ENCODE peak calls at places on chromosomes 7 and 10, in six cellular contexts. G is fibroblast of gingiva; U is hippocampal formation; Y is activated CD4-positive, CD25-positive, alpha-beta regulatory T cell treated with anti-CD3 and anti-CD28 coated beads, Interleukin-2, amount 50 U/mL, for 72 hours; W is mammary epithelial cell; K is EL. M is an unnamed sample.

GRCh38 chr10:8568401-8568800 is 513.9 kb downstream of the GATA3 start:
- DNase-seq in G (no peak), U (no peak), Y (no peak), W (peak), K (no peak), M (no peak)

GRCh38 chr10:105691811-105692210 is 1050.7 kb downstream of the SORCS3 start:
- DNase-seq in G (no peak), U (no peak), Y (no peak), W (peak), K (peak), M (peak)

GRCh38 chr7:20267482-20267881 is 50.3 kb upstream of the MACC1 start:
- DNase-seq in G (no peak), U (no peak), Y (no peak), W (no peak), K (no peak), M (peak)

GRCh38 chr7:111198255-111198654 is 107.3 kb downstream of the LRRN3 start:
- DNase-seq in G (peak), U (no peak), Y (no peak), W (peak), K (peak), M (peak)

GRCh38 chr10:36188054-36188453 is 546.0 kb upstream of the FZD8 start:
- DNase-seq in G (no peak), U (no peak), Y (no peak), W (no peak), K (no peak), M (no peak)

GRCh38 chr7:5396999-5397656 is 26.5 kb downstream of the TNRC18 start:
- DNase-seq in G (peak), U (no peak), Y (peak), W (peak), K (peak), M (peak)

GRCh38 chr10:5570007-5570655 is 45.4 kb downstream of the CALML3 start:
- DNase-seq in G (no peak), U (no peak), Y (no peak), W (no peak), K (no peak), M (no peak)

GRCh38 chr7:5284304-5285281 is 1.9 kb downstream of the SLC29A4 start:
- DNase-seq in G (no peak), U (no peak), Y (no peak), W (no peak), K (peak), M (peak)

GRCh38 chr7:55878701-55879100 is 8.6 kb upstream of the ZNF713 start:
- DNase-seq in G (no peak), U (no peak), Y (no peak), W (no peak), K (no peak), M (no peak)

GRCh38 chr7:44318296-44318695 is 7.1 kb downstream of the CAMK2B start:
- DNase-seq in G (no peak), U (no peak), Y (no peak), W (no peak), K (no peak), M (no peak)

GRCh38 chr10:113646337-113647201 is 17.3 kb downstream of the NRAP start:
- DNase-seq in G (no peak), U (peak), Y (no peak), W (peak), K (no peak), M (no peak)

GRCh38 chr10:110910138-110910537 is 8.8 kb downstream of the BBIP1 start:
- DNase-seq in G (no peak), U (no peak), Y (no peak), W (no peak), K (no peak), M (no peak)

GRCh38 chr7:134699021-134699818 is 52.6 kb downstream of the BPGM start:
- DNase-seq in G (no peak), U (no peak), Y (no peak), W (no peak), K (no peak), M (no peak)

GRCh38 chr7:151245360-151246160 is 2.9 kb downstream of the SMARCD3 start:
- DNase-seq in G (no peak), U (no peak), Y (peak), W (no peak), K (peak), M (no peak)

GRCh38 chr10:6144609-6145413 is 56.0 kb downstream of the RBM17 start:
- DNase-seq in G (peak), U (peak), Y (peak), W (peak), K (peak), M (peak)

GRCh38 chr7:112788778-112789343 is 1.3 kb downstream of the TMEM168 start:
- DNase-seq in G (no peak), U (no peak), Y (no peak), W (no peak), K (no peak), M (no peak)

GRCh38 chr7:119033641-119034040 is 809.1 kb downstream of the ANKRD7 start:
- DNase-seq in G (no peak), U (no peak), Y (no peak), W (no peak), K (no peak), M (no peak)